ENCODE peak calls at places on chromosome 13, in five cellular contexts. V is tibial nerve, N is A549, K is ovary, W is SK-N-SH. Z is an unnamed sample.

GRCh38 chr13:86914757-86915156 is 756.4 kb upstream of the SLITRK5 start:
- DNase-seq in V (no peak), N (no peak), K (no peak), W (no peak), Z (no peak)

GRCh38 chr13:29749401-29750177 is 100.8 kb downstream of the UBL3 start:
- DNase-seq in V (no peak), N (no peak), K (no peak), W (no peak), Z (no peak)

GRCh38 chr13:25330541-25330940 is 29.1 kb downstream of the NUP58 start:
- DNase-seq in V (no peak), N (no peak), K (no peak), W (no peak), Z (no peak)

GRCh38 chr13:110713981-110714797 is 689 bp downstream of the ING1 start:
- DNase-seq in V (peak; percentile 36), N (no peak), K (peak; percentile 72), W (peak; percentile 56), Z (peak; percentile 59)

GRCh38 chr13:60572003-60572792 is 175.2 kb downstream of the TDRD3 start:
- DNase-seq in V (no peak), N (no peak), K (no peak), W (no peak), Z (no peak)

GRCh38 chr13:62960723-62961122 is 1545.1 kb upstream of the PCDH20 start:
- DNase-seq in V (no peak), N (no peak), K (no peak), W (no peak), Z (no peak)

GRCh38 chr13:109989686-109990085 is 203.3 kb upstream of the IRS2 start:
- DNase-seq in V (no peak), N (no peak), K (no peak), W (no peak), Z (no peak)

GRCh38 chr13:43085545-43085944 is 62.2 kb downstream of the DNAJC15 start:
- DNase-seq in V (no peak), N (peak; percentile 8), K (no peak), W (peak; percentile 17), Z (no peak)

GRCh38 chr13:65505941-65506340 is 1724.2 kb downstream of the PCDH9 start:
- DNase-seq in V (no peak), N (no peak), K (no peak), W (no peak), Z (no peak)

GRCh38 chr13:35923347-35923746 is 207.8 kb downstream of the DCLK1 start:
- DNase-seq in V (no peak), N (peak; percentile 47), K (no peak), W (no peak), Z (no peak)

GRCh38 chr13:111017755-111018487 is 97.2 kb upstream of the ARHGEF7 start:
- DNase-seq in V (no peak), N (no peak), K (no peak), W (no peak), Z (no peak)

GRCh38 chr13:31588331-31588730 is 151.0 kb upstream of the RXFP2 start:
- DNase-seq in V (no peak), N (no peak), K (no peak), W (no peak), Z (no peak)

GRCh38 chr13:22135446-22135845 is 464.6 kb downstream of the FGF9 start:
- DNase-seq in V (no peak), N (no peak), K (no peak), W (no peak), Z (no peak)

GRCh38 chr13:106474906-106475305 is 60.6 kb downstream of the EFNB2 start:
- DNase-seq in V (no peak), N (no peak), K (no peak), W (no peak), Z (no peak)

GRCh38 chr13:99432637-99433542 is 68.4 kb upstream of the TM9SF2 start:
- DNase-seq in V (peak; percentile 69), N (peak; percentile 60), K (peak; percentile 54), W (no peak), Z (peak; percentile 52)

GRCh38 chr13:19685034-19685433 is 51.6 kb downstream of the MPHOSPH8 start:
- DNase-seq in V (no peak), N (no peak), K (no peak), W (no peak), Z (peak; percentile 55)

GRCh38 chr13:30561506-30561905 is 56.2 kb upstream of the USPL1 start:
- DNase-seq in V (no peak), N (no peak), K (no peak), W (no peak), Z (no peak)

GRCh38 chr13:31970237-31970930 is 61.2 kb upstream of the FRY start:
- DNase-seq in V (no peak), N (no peak), K (no peak), W (no peak), Z (no peak)

GRCh38 chr13:90800082-90800746 is 547.3 kb upstream of the MIR17HG start:
- DNase-seq in V (peak; percentile 61), N (no peak), K (peak; percentile 16), W (peak; percentile 59), Z (no peak)

GRCh38 chr13:66468656-66469055 is 761.5 kb downstream of the PCDH9 start:
- DNase-seq in V (no peak), N (no peak), K (no peak), W (no peak), Z (no peak)

GRCh38 chr13:93254775-93255174 is 28.2 kb downstream of the GPC6 start:
- DNase-seq in V (no peak), N (no peak), K (no peak), W (no peak), Z (no peak)

GRCh38 chr13:66367356-66367755 is 862.8 kb downstream of the PCDH9 start:
- DNase-seq in V (no peak), N (no peak), K (no peak), W (no peak), Z (no peak)

GRCh38 chr13:44004881-44005280 is 125.2 kb downstream of the LACC1 start:
- DNase-seq in V (no peak), N (no peak), K (no peak), W (no peak), Z (no peak)

GRCh38 chr13:85367887-85368286 is 431.3 kb downstream of the SLITRK6 start:
- DNase-seq in V (no peak), N (no peak), K (no peak), W (no peak), Z (no peak)

GRCh38 chr13:79870123-79870522 is 389.2 kb downstream of the NDFIP2 start:
- DNase-seq in V (no peak), N (no peak), K (no peak), W (no peak), Z (no peak)

GRCh38 chr13:73618275-73618865 is 515.8 kb downstream of the KLF12 start:
- DNase-seq in V (no peak), N (peak; percentile 18), K (no peak), W (no peak), Z (peak; percentile 49)

GRCh38 chr13:94609196-94609595 is 7.5 kb downstream of the GPR180 start:
- DNase-seq in V (no peak), N (no peak), K (no peak), W (no peak), Z (no peak)

GRCh38 chr13:78426183-78426582 is 177.2 kb downstream of the POU4F1 start:
- DNase-seq in V (no peak), N (no peak), K (no peak), W (no peak), Z (no peak)

GRCh38 chr13:62096652-62097051 is 681.0 kb upstream of the PCDH20 start:
- DNase-seq in V (no peak), N (no peak), K (no peak), W (no peak), Z (no peak)

GRCh38 chr13:113187263-113187669 is 21.2 kb downstream of the PCID2 start:
- DNase-seq in V (peak; percentile 72), N (peak; percentile 94), K (no peak), W (peak; percentile 45), Z (peak; percentile 72)

GRCh38 chr13:106376411-106377112 is 158.9 kb downstream of the EFNB2 start:
- DNase-seq in V (no peak), N (peak; percentile 17), K (no peak), W (no peak), Z (peak; percentile 61)

GRCh38 chr13:49539313-49539712 is 43.6 kb downstream of the PHF11 start:
- DNase-seq in V (no peak), N (no peak), K (no peak), W (no peak), Z (no peak)

GRCh38 chr13:43154083-43154739 is 130.8 kb downstream of the DNAJC15 start:
- DNase-seq in V (no peak), N (no peak), K (no peak), W (no peak), Z (no peak)

GRCh38 chr13:75129331-75129730 is 352.6 kb downstream of the TBC1D4 start:
- DNase-seq in V (no peak), N (no peak), K (no peak), W (no peak), Z (no peak)

DNA sequence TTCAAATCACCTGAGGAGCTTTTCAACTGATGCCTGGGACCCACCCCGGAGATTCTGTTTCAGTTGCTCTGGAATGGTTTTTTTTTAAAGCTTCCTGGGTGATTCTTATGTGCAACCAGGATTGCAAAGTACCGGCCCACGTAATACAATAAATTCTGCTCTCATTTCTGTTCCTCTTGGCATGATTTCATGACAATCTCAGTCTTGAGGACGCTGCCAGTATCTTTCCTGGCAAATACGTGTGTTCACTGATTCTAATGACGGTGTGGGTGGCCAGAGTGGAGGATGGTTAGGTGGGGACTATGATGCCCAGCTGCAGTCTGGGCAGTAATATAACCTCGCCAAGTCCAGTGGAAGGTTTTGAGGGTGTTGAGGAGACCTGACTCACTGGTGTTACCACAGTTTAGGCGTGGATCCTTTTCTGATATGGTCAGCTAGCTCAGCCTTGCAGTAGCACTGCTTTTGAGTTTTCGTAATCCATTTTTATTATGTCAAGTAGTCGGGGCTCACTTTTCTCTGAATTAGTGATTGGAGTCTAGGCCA is 49.4 kb downstream of the FAM124A start:
- DNase-seq in V (no peak), N (no peak), K (no peak), W (no peak), Z (no peak)
- TF ChIP-seq EP300 in V (no peak), N (no peak), K (no peak), W (no peak), Z (no peak)

DNA sequence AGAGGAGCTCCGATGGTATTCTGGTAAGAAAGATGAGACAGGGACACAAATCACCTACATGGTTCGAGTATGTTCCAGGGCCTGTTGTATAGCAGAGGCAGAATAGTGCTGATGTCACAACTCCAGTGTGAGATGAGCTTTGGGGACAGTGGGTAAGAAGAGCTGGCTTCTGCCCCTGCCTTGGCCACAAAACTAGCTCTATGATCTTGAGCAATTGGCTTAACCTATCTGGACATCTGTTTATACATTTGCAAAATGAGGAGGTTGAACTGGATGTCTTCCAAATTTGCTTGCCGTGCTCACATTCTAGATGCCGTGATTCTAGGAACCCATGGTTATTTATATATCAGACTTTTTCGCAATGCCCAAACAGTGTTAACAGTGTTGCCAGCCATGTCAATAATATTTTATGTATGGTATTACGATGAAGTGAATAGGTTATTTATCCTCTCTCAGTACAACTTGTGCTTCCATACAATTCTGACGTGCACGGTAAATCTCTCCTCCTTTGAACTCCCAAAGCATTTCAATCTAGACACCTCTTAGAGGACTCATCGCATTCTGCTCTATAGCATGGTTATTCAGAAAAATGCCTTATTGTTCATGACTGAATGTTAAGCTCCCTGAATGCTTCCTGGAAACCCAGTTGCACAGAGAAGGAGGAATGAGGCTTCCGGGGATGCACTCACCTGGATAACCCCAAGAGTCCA is 316.0 kb downstream of the FOXO1 start:
- DNase-seq in V (no peak), N (no peak), K (no peak), W (no peak), Z (no peak)
- TF ChIP-seq EP300 in V (no peak), N (no peak), K (no peak), W (no peak), Z (peak; percentile 52)

GRCh38 chr13:33869005-33869404 is 51.1 kb downstream of the RFC3 start:
- DNase-seq in V (no peak), N (no peak), K (no peak), W (no peak), Z (no peak)
- TF ChIP-seq EP300 in V (no peak), N (no peak), K (no peak), W (no peak), Z (no peak)

GRCh38 chr13:107730835-107731234 is 484.5 kb downstream of the LIG4 start:
- DNase-seq in V (no peak), N (no peak), K (no peak), W (no peak), Z (no peak)
- TF ChIP-seq EP300 in V (no peak), N (no peak), K (no peak), W (no peak), Z (no peak)